ENCODE peak calls at places on chromosomes 12 and 14, in six cellular contexts. One of them, this sample, is unnamed.
A peak's percentile ranks its signal among the peaks of the same experiment; 100 is the strongest.

GRCh38 chr14:20904393-20905029 is 13.3 kb downstream of the RNASE3 start:
- DNase-seq in NCI-H1694 treated with DMSO at 0.1 percent for 48 hours: no peak
- DNase-seq in naive B cell: no peak
- DNase-seq in smooth muscle cell of the brain vasculature: no peak
- DNase-seq in NCI-H460: no peak
- DNase-seq in HEK293T: no peak
- DNase-seq in this sample: no peak

GRCh38 chr14:97149775-97150174 is 352.6 kb downstream of the VRK1 start:
- DNase-seq in NCI-H1694 treated with DMSO at 0.1 percent for 48 hours: no peak
- DNase-seq in naive B cell: no peak
- DNase-seq in smooth muscle cell of the brain vasculature: no peak
- DNase-seq in NCI-H460: no peak
- DNase-seq in HEK293T: no peak
- DNase-seq in this sample: no peak

GRCh38 chr12:128606040-128606439 is 217.7 kb downstream of the SLC15A4 start:
- DNase-seq in NCI-H1694 treated with DMSO at 0.1 percent for 48 hours: no peak
- DNase-seq in naive B cell: no peak
- DNase-seq in smooth muscle cell of the brain vasculature: peak; percentile 65
- DNase-seq in NCI-H460: no peak
- DNase-seq in HEK293T: no peak
- DNase-seq in this sample: no peak

GRCh38 chr12:29088611-29089219 is 60.4 kb upstream of the FAR2 start:
- DNase-seq in NCI-H1694 treated with DMSO at 0.1 percent for 48 hours: peak; percentile 35
- DNase-seq in naive B cell: no peak
- DNase-seq in smooth muscle cell of the brain vasculature: no peak
- DNase-seq in NCI-H460: no peak
- DNase-seq in HEK293T: peak; percentile 12
- DNase-seq in this sample: no peak

GRCh38 chr12:64760808-64761573 is 1.8 kb upstream of the GNS start:
- DNase-seq in NCI-H1694 treated with DMSO at 0.1 percent for 48 hours: no peak
- DNase-seq in naive B cell: no peak
- DNase-seq in smooth muscle cell of the brain vasculature: no peak
- DNase-seq in NCI-H460: no peak
- DNase-seq in HEK293T: no peak
- DNase-seq in this sample: no peak

GRCh38 chr14:68377459-68377858 is 415.4 kb downstream of the ZFP36L1 start:
- DNase-seq in NCI-H1694 treated with DMSO at 0.1 percent for 48 hours: no peak
- DNase-seq in naive B cell: peak; percentile 55
- DNase-seq in smooth muscle cell of the brain vasculature: no peak
- DNase-seq in NCI-H460: no peak
- DNase-seq in HEK293T: no peak
- DNase-seq in this sample: no peak

GRCh38 chr12:62351326-62351725 is 91.1 kb downstream of the USP15 start:
- DNase-seq in NCI-H1694 treated with DMSO at 0.1 percent for 48 hours: no peak
- DNase-seq in naive B cell: no peak
- DNase-seq in smooth muscle cell of the brain vasculature: no peak
- DNase-seq in NCI-H460: no peak
- DNase-seq in HEK293T: no peak
- DNase-seq in this sample: no peak

GRCh38 chr12:48197549-48197966 is 5.5 kb downstream of the OR10AD1 start:
- DNase-seq in NCI-H1694 treated with DMSO at 0.1 percent for 48 hours: no peak
- DNase-seq in naive B cell: peak; percentile 41
- DNase-seq in smooth muscle cell of the brain vasculature: no peak
- DNase-seq in NCI-H460: peak; percentile 52
- DNase-seq in HEK293T: peak; percentile 45
- DNase-seq in this sample: peak; percentile 33